ENCODE peak calls at places on chromosome 2, in six cellular contexts. V, F, P, A, E and U are unnamed samples.

GRCh38 chr2:233267516-233268245 is 16.2 kb downstream of the ATG16L1 start:
- DNase-seq in F (no peak), V (no peak), E (no peak), P (no peak), A (no peak), U (no peak)

GRCh38 chr2:135657806-135658582 is 83.7 kb upstream of the UBXN4 start:
- DNase-seq in A (no peak), P (no peak), E (no peak), V (no peak), F (no peak), U (no peak)

GRCh38 chr2:186068154-186068826 is 329.7 kb downstream of the FSIP2 start:
- DNase-seq in F (no peak), V (no peak), P (peak; percentile 42), A (peak; percentile 5), E (no peak), U (peak; percentile 39)

GRCh38 chr2:195489101-195489500 is 167.9 kb upstream of the SLC39A10 start:
- DNase-seq in P (no peak), F (no peak), V (no peak), E (no peak), A (no peak), U (no peak)

GRCh38 chr2:190765386-190766173 is 115.0 kb upstream of the GLS start:
- DNase-seq in P (peak; percentile 81), V (no peak), F (no peak), E (no peak), A (peak; percentile 90), U (peak; percentile 81)

GRCh38 chr2:134392689-134393476 is 139.0 kb downstream of the MGAT5 start:
- DNase-seq in V (no peak), F (no peak), A (no peak), E (peak; percentile 66), P (no peak), U (no peak)

GRCh38 chr2:176137883-176138282 is 8.4 kb downstream of the HOXD8 start:
- DNase-seq in P (no peak), E (no peak), V (no peak), A (no peak), F (no peak), U (no peak)

GRCh38 chr2:240460243-240460630 is 24.8 kb downstream of the GPC1 start:
- DNase-seq in P (no peak), F (peak; percentile 7), A (no peak), V (no peak), E (no peak), U (no peak)

GRCh38 chr2:28586864-28587263 is 91.0 kb downstream of the PLB1 start:
- DNase-seq in E (no peak), A (no peak), F (no peak), V (no peak), P (no peak), U (no peak)

GRCh38 chr2:185012643-185013042 is 414.3 kb downstream of the ZNF804A start:
- DNase-seq in V (no peak), A (peak; percentile 2), E (peak; percentile 49), P (no peak), F (no peak), U (peak; percentile 34)

GRCh38 chr2:172256886-172257285 is 154.2 kb upstream of the DLX2 start:
- DNase-seq in P (no peak), E (no peak), V (no peak), F (no peak), A (no peak), U (no peak)

GRCh38 chr2:109143214-109144187 is 14.5 kb downstream of the SH3RF3 start:
- DNase-seq in F (no peak), P (no peak), E (no peak), V (no peak), A (no peak), U (no peak)

GRCh38 chr2:224209927-224210326 is 170.8 kb upstream of the SERPINE2 start:
- DNase-seq in P (no peak), F (no peak), V (no peak), E (no peak), A (no peak), U (no peak)

GRCh38 chr2:237801466-237801865 is 2.9 kb downstream of the RBM44 start:
- DNase-seq in V (no peak), E (no peak), P (no peak), A (no peak), F (no peak), U (no peak)

GRCh38 chr2:184530239-184530638 is 68.1 kb upstream of the ZNF804A start:
- DNase-seq in P (no peak), V (no peak), A (no peak), E (no peak), F (no peak), U (no peak)

GRCh38 chr2:43139996-43140621 is 86.3 kb downstream of the ZFP36L2 start:
- DNase-seq in E (peak; percentile 61), V (no peak), F (no peak), P (no peak), A (no peak), U (peak; percentile 36)